ENCODE peak calls at places on chromosomes 16 and 17, in seven cellular contexts. J, U, L, P, H, S and Y are unnamed samples.
A peak's percentile ranks its signal among the peaks of the same experiment; 100 is the strongest.

GRCh38 chr17:7825206-7825980 is 8.6 kb upstream of the KDM6B start:
- DNase-seq in S (peak; percentile 50), P (peak; percentile 69), H (peak; percentile 53), J (peak; percentile 65), U (peak; percentile 47), L (peak; percentile 21), Y (peak; percentile 65)

GRCh38 chr16:86286991-86287640 is 223.2 kb upstream of the FOXF1 start:
- DNase-seq in S (no peak), P (no peak), H (no peak), J (no peak), U (no peak), L (peak; percentile 64), Y (no peak)

GRCh38 chr16:49012961-49013726 is 268.5 kb downstream of the CBLN1 start:
- DNase-seq in U (no peak), J (no peak), L (no peak), P (peak; percentile 76), H (peak; percentile 22), S (no peak), Y (no peak)

GRCh38 chr16:27174007-27174406 is 29.3 kb upstream of the KDM8 start:
- DNase-seq in P (peak; percentile 52), S (no peak), L (no peak), H (no peak), U (no peak), J (no peak), Y (no peak)

GRCh38 chr17:81462506-81463125 is 50.0 kb downstream of the ACTG1 start:
- DNase-seq in P (no peak), H (no peak), S (no peak), L (no peak), U (no peak), J (no peak), Y (no peak)

GRCh38 chr17:70608193-70608592 is 438.9 kb downstream of the KCNJ2 start:
- DNase-seq in J (no peak), S (no peak), U (peak; percentile 20), P (no peak), L (no peak), H (no peak), Y (no peak)

GRCh38 chr16:49269231-49269630 is 12.4 kb downstream of the CBLN1 start:
- DNase-seq in S (no peak), P (no peak), J (no peak), H (no peak), L (no peak), U (no peak), Y (no peak)

GRCh38 chr16:14335297-14335696 is 264.2 kb downstream of the MRTFB start:
- DNase-seq in H (no peak), U (peak; percentile 55), J (peak; percentile 56), P (no peak), S (no peak), L (no peak), Y (no peak)

GRCh38 chr17:1186923-1187771 is 7.4 kb upstream of the ABR start:
- DNase-seq in H (peak; percentile 89), U (peak; percentile 92), J (peak; percentile 99), P (peak; percentile 93), S (peak; percentile 93), L (peak; percentile 91), Y (peak; percentile 85)

GRCh38 chr16:57316390-57317017 is 32.0 kb upstream of the PLLP start:
- DNase-seq in P (no peak), H (peak; percentile 39), J (peak; percentile 93), L (no peak), U (peak; percentile 68), S (peak; percentile 95), Y (no peak)

GRCh38 chr17:56838687-56839086 is 4.7 kb downstream of the DGKE start:
- DNase-seq in H (no peak), J (no peak), P (no peak), S (no peak), L (no peak), U (no peak), Y (no peak)

GRCh38 chr16:85159226-85159980 is 47.1 kb upstream of the CIBAR2 start:
- DNase-seq in P (no peak), L (no peak), U (no peak), J (peak; percentile 34), H (no peak), S (no peak), Y (no peak)

GRCh38 chr17:61338000-61338864 is 61.4 kb upstream of the TBX2 start:
- DNase-seq in P (no peak), U (peak; percentile 60), S (peak; percentile 77), J (no peak), H (no peak), L (no peak), Y (no peak)
- H3K4me3 ChIP-seq in P (no peak overlapping the region), U (no peak overlapping the region), S (no peak overlapping the region), J (peak overlapping the region; percentile 9), H (no peak overlapping the region), L (no peak overlapping the region), Y (no peak overlapping the region)

GRCh38 chr17:49349535-49349934 is 12.5 kb downstream of the ZNF652 start:
- DNase-seq in U (no peak), H (no peak), S (no peak), P (no peak), L (no peak), J (no peak), Y (no peak)
- H3K9me3 ChIP-seq in U (no peaks in the 10 kb centered on the region), H (no peaks in the 10 kb centered on the region), S (no peaks in the 10 kb centered on the region), P (no peaks in the 10 kb centered on the region), L (no peaks in the 10 kb centered on the region), J (no peaks in the 10 kb centered on the region), Y (no peaks in the 10 kb centered on the region)

GRCh38 chr16:54129810-54130209 is 156.8 kb downstream of the IRX3 start:
- DNase-seq in L (no peak), P (no peak), H (no peak), J (no peak), S (no peak), U (no peak), Y (no peak)

GRCh38 chr16:54136276-54136625 is 150.3 kb downstream of the IRX3 start:
- DNase-seq in J (peak; percentile 74), H (no peak), U (no peak), S (peak; percentile 46), L (no peak), P (no peak), Y (peak; percentile 75)

GRCh38 chr16:54140057-54140787 is 146.4 kb downstream of the IRX3 start:
- DNase-seq in P (peak; percentile 23), J (no peak), U (peak; percentile 17), S (peak; percentile 40), L (no peak), H (peak; percentile 22), Y (peak; percentile 44)

GRCh38 chr16:54140788-54141136 is 145.8 kb downstream of the IRX3 start:
- DNase-seq in U (no peak), S (no peak), L (no peak), H (no peak), J (no peak), P (no peak), Y (no peak)

DNA sequence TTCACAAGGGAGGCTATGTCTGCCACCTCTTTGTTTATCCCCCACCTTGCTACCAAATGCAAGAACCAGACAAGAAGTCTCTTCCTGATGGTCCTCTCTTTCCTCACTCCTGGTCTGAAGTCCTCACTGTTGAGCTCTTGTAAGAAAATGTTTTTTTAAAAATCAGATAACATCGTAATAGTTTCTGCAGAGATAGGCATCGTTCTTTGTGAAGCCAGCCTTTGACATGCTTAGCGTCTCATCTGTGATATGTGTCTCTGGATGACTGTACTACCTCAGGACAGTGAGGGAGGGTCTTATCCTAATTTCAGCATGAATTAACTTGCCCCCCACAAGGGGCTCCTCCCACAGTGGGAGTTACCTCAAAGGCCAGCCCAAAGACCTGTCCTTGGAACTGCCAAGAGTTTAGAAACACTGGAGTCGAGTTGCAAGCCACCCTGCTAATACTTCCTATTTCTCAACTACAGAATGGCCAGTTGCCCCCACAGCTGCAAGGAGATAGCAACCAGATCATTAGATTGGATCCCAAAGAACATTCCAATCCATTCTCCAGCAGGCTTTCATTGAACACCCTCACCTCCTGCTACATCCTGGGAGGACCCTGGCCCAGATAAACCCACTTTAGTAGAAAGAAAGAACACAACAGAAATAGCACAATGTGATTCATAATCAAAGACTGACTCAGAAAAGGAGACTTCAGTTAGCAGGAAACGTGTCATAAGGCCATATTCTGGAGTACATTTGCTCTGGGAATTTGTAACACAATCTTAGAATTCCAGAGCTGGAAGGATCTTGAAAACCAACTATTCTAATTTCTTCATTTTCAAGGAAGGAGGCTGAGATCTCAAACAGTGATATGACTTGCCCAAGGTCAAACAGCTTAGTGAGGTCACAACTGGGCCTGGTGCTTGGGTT is 151.0 kb downstream of the IRX3 start:
- DNase-seq in L (no peak), S (peak; percentile 71), H (no peak), J (peak; percentile 82), P (no peak), U (peak; percentile 4), Y (no peak)
- H3K4me3 ChIP-seq in L (no peak overlapping the region), S (no peak overlapping the region), H (no peak overlapping the region), J (peak overlapping the region; percentile 9), P (peak overlapping the region; percentile 15), U (no peak overlapping the region), Y (no peak overlapping the region)

DNA sequence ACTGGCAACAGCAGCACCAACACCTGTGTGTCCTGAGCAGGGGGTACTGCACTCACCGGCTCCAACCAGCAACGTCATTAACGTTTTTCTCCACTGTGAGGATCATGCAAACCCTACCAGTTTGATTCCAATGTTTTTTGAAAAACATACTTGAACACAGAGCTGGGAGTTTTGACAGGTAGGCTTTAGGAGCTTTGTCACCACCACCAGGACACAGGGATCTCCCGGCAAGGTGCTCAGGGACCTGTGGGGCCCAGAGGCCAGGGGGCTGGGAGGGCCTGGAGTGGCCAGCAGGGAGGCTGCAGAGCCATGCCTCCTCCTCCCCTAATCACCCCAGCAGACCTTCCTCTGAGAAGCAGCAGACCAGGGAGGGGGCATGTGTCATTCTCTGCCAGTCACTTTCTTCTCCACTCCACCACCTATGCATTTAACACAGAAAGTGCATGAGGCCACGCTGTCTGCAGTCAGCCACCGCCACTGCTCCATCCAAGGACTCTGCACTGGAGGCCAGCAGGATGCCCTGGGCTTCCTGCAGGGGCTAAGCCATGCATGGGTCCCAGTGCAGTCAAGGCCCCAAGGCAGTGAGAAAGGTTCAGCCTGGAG is 768.2 kb downstream of the KCNJ18 start:
- DNase-seq in L (no peak), J (no peak), P (no peak), S (no peak), U (no peak), H (no peak), Y (no peak)
- H3K9me3 ChIP-seq in L (peaks cover 14% of the 10 kb centered on the region), J (no peaks in the 10 kb centered on the region), P (no peaks in the 10 kb centered on the region), S (no peaks in the 10 kb centered on the region), U (no peaks in the 10 kb centered on the region), H (no peaks in the 10 kb centered on the region), Y (no peaks in the 10 kb centered on the region)

GRCh38 chr16:69469807-69470561 is 45.6 kb downstream of the CYB5B start:
- DNase-seq in J (no peak), H (no peak), L (no peak), P (no peak), S (no peak), U (no peak), Y (no peak)
- H3K4me3 ChIP-seq in J (no peak overlapping the region), H (no peak overlapping the region), L (no peak overlapping the region), P (no peak overlapping the region), S (no peak overlapping the region), U (no peak overlapping the region), Y (no peak overlapping the region)

DNA sequence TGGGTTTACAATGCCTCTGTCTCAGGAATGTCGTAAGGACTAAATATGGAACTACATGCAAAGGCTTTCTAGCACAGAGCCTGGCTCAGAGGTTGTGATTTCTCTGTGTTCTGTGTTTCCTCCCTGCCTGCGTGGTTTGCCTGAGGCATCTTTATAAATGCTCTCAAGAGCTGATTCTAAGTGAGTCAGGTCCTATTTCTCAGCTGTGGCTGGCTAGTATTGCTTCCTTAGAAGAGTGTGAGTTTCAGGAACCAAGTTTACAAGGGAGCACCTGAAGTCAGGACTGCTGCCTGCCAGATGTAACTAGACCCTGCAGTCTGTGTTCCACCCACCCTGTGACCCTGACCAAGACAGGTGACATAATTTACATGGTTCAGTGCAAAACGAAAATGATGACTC is 8.0 kb upstream of the CCL1 start:
- DNase-seq in U (no peak), J (no peak), L (no peak), S (no peak), H (no peak), P (no peak), Y (no peak)
- H3K9me3 ChIP-seq in U (no peaks in the 10 kb centered on the region), J (no peaks in the 10 kb centered on the region), L (no peaks in the 10 kb centered on the region), S (no peaks in the 10 kb centered on the region), H (no peaks in the 10 kb centered on the region), P (no peaks in the 10 kb centered on the region), Y (no peaks in the 10 kb centered on the region)